ENCODE peak calls at places on chromosome 15, in eight cellular contexts. Z, J, W, X, L, S, F and I are unnamed samples.

GRCh38 chr15:98674336-98674735 is 26.0 kb downstream of the IGF1R start:
- DNase-seq in Z (no peak), J (no peak), W (no peak), X (no peak), L (no peak), S (no peak), F (no peak), I (peak; percentile 17)

GRCh38 chr15:45180201-45180600 is 7.6 kb downstream of the SHF start:
- DNase-seq in Z (no peak), J (no peak), W (no peak), X (no peak), L (no peak), S (no peak), F (no peak), I (no peak)

GRCh38 chr15:43446344-43446743 is 46.6 kb downstream of the TP53BP1 start:
- DNase-seq in Z (no peak), J (no peak), W (no peak), X (no peak), L (no peak), S (no peak), F (no peak), I (no peak)

GRCh38 chr15:65212097-65212496 is 824 bp upstream of the CILP start:
- DNase-seq in Z (no peak), J (no peak), W (no peak), X (no peak), L (peak; percentile 42), S (no peak), F (peak; percentile 54), I (peak; percentile 73)

GRCh38 chr15:71120428-71120944 is 5.2 kb downstream of the THSD4 start:
- DNase-seq in Z (no peak), J (no peak), W (no peak), X (no peak), L (no peak), S (no peak), F (no peak), I (no peak)

GRCh38 chr15:56568466-56569167 is 103.7 kb upstream of the MNS1 start:
- DNase-seq in Z (no peak), J (no peak), W (no peak), X (no peak), L (no peak), S (no peak), F (no peak), I (no peak)

GRCh38 chr15:82393671-82394070 is 35.9 kb upstream of the GOLGA6L9 start:
- DNase-seq in Z (no peak), J (no peak), W (no peak), X (no peak), L (no peak), S (no peak), F (no peak), I (no peak)

GRCh38 chr15:90664650-90665287 is 52.4 kb upstream of the BLM start:
- DNase-seq in Z (peak; percentile 50), J (no peak), W (peak; percentile 76), X (peak; percentile 31), L (peak; percentile 41), S (no peak), F (peak; percentile 65), I (peak; percentile 64)

DNA sequence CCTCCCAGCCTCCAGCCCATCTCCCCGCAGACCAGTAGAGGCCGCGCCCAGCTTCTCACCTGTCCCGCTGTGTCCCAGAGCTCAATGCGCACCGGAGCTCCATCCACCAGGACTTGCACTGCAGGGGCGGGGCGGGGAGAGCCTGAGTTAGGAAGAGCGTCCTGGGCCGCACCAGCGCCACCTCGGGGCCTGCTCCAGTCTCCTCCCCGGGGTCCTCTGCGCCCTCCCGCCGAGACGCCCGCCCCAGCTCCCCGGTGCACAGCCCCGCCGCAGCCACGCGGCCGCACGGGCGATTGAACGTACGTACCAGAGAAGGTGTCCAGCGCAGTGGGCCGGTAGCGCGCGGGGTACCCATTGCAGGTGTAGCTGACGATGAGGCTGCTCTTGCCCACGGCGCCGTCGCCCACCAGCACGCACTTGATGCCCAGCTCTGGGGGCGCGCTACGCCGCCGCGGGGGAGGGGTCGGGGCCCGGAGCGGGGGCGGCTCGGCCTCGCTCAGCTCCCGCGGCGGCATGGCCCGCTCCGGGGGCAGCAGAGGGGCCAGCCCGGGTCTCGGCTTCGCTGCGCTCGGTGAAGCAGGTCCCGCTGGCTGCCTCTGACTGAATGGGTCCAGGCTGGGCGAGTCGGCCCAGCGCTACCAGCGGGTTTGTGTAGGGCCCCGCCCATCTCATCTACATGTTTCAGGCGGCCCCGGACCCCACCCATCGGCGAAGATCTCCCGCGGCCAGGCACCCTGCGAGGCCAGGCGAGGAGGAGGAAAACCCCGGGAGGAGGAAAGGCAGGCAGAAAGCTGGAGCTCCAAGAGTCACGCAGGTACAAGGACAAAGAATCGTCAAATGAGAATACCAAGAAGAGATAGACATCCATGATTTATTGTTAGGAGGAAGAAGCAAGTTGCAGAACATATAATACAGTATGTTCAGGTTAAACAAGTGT is at the start of gene RHOV:
- DNase-seq in Z (no peak), J (no peak), W (peak; percentile 59), X (peak; percentile 85), L (peak; percentile 62), S (no peak), F (peak; percentile 83), I (peak; percentile 76)
- TF ChIP-seq POLR2A in Z (no peak), J (peak; percentile 90), W (no peak), X (peak; percentile 49), L (no peak), S (no peak), F (peak; percentile 57), I (no peak)

GRCh38 chr15:78302579-78302978 is 3.2 kb upstream of the SKIC8 start:
- DNase-seq in Z (no peak), J (no peak), W (no peak), X (no peak), L (no peak), S (no peak), F (no peak), I (no peak)

GRCh38 chr15:78298983-78299301 is 467 bp downstream of the SKIC8 start:
- DNase-seq in Z (no peak), J (no peak), W (no peak), X (no peak), L (no peak), S (no peak), F (no peak), I (peak; percentile 80)

GRCh38 chr15:78301326-78301725 is 1.9 kb upstream of the SKIC8 start:
- DNase-seq in Z (no peak), J (peak; percentile 45), W (no peak), X (no peak), L (no peak), S (no peak), F (no peak), I (peak; percentile 47)

GRCh38 chr15:78301813-78302212 is 2.4 kb upstream of the SKIC8 start:
- DNase-seq in Z (no peak), J (no peak), W (no peak), X (no peak), L (no peak), S (no peak), F (no peak), I (peak; percentile 23)

DNA sequence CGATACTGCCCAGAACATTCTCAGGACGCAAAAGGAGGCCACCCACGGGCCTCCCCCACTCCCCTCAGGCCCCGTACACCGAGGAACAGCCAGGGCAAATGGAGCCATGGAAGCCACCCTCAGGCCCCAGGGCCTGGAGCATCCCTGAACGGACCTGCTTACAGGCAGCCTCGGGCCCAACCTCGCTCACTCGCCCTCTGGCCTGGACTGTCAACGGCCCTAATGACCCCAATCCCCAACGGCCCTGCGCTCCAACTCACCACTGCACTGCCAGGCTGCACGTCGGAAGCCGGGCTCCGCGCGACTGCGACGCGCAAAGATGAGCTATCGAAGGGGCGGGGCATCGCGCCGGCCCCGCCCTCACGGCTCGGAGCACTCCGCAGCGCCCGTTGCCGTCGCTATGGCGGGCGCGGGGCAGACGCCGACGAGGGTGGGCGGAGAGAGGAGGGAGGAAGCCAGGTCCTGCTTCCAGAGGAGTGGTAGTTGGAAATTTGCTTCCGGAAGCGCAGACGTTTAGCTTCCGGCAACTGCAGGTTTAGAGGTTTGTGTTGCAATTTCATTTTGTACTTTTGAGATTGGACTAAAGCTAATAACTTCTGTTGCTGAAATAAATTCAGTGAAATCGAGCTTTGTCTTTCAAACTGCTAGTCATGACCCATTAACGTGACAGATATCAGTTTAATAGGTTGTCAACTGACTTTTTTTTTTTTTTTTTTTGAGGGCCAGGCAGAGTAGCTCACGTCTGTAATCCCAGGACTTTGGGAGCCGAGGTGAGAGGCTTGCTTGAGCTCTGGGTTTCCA is at the start of gene SKIC8:
- DNase-seq in Z (peak; percentile 76), J (peak; percentile 71), W (peak; percentile 95), X (peak; percentile 93), L (peak; percentile 92), S (peak; percentile 90), F (peak; percentile 95), I (peak; percentile 95)
- TF ChIP-seq POLR2A in Z (peak; percentile 65), J (peak; percentile 99), W (peak; percentile 81), X (peak; percentile 93), L (peak; percentile 95), S (peak; percentile 45), F (peak; percentile 97), I (peak; percentile 91)

GRCh38 chr15:66702035-66702769 is at the start of gene SMAD6:
- DNase-seq in Z (peak; percentile 93), J (no peak), W (peak; percentile 97), X (peak; percentile 94), L (peak; percentile 98), S (peak; percentile 90), F (peak; percentile 99), I (peak; percentile 88)
- TF ChIP-seq POLR2A in Z (peak; percentile 54), J (no peak), W (peak; percentile 59), X (peak; percentile 57), L (peak; percentile 35), S (no peak), F (peak; percentile 73), I (peak; percentile 27)

GRCh38 chr15:39919396-39919739 is 698 bp downstream of the GPR176 start:
- DNase-seq in Z (no peak), J (no peak), W (no peak), X (no peak), L (no peak), S (no peak), F (no peak), I (no peak)

GRCh38 chr15:39918688-39919385 is 1.2 kb downstream of the GPR176 start:
- DNase-seq in Z (no peak), J (no peak), W (no peak), X (no peak), L (no peak), S (no peak), F (no peak), I (no peak)

GRCh38 chr15:39921274-39921638 is 1.2 kb upstream of the GPR176 start:
- DNase-seq in Z (no peak), J (no peak), W (no peak), X (no peak), L (no peak), S (no peak), F (no peak), I (no peak)

GRCh38 chr15:39919740-39920509 is at the start of gene GPR176:
- DNase-seq in Z (peak; percentile 25), J (no peak), W (peak; percentile 66), X (peak; percentile 22), L (no peak), S (peak; percentile 48), F (peak; percentile 64), I (peak; percentile 60)

DNA sequence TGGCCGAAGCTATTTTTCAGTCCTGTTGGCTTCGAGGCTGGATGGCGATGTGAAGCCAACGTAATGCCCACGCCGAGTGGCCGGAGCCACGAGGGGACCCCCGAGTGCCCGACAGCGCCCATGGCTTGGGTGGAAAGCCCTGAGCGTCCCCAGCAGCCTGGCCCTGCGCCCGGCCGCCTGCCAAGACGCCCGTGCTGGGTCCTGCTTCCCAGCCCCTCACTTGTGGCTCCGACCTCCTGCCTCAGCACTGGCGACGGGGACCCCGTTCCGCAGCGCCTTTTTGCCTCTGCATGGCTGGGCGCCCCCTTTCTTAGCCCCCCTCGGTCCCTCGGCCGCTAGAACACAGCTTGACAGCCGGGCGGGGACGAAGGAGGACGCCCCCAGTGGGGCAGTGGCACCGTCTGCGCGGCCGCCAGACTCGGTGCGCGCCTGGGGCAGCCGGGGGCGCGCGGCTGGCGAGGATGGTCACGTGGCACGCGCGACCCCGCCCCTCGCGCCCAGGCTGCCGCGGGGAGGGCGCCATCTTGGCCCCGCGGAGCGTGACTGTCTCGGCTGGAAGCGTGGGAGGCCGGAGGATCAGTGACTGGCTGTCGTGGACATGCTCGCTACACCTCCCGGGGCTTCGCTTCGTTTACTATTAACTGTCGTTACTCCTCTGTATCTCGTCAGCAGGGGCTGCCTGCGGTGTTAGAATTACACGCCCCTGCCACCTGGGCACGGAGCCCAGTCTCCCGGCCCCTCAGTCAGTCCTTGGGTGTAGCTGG is 626 bp upstream of the GPR176 start:
- DNase-seq in Z (peak; percentile 61), J (peak; percentile 38), W (peak; percentile 84), X (peak; percentile 80), L (peak; percentile 11), S (peak; percentile 58), F (peak; percentile 66), I (peak; percentile 87)
- TF ChIP-seq POLR2A in Z (peak; percentile 69), J (peak; percentile 91), W (peak; percentile 33), X (peak; percentile 34), L (no peak), S (no peak), F (peak; percentile 85), I (peak; percentile 79)